ENCODE peak calls at places on chromosomes 1 and 21, in five cellular contexts. M is bronchial epithelial cell; U is breast epithelium; E is naive thymus-derived CD4-positive, alpha-beta T cell; G is fibroblast of lung. S is an unnamed sample.

GRCh38 chr1:6246497-6247295 is 2.7 kb downstream of the HES3 start:
- DNase-seq in G (peak), E (peak), M (peak), U (peak), S (peak)

GRCh38 chr1:220797553-220797952 is 10.8 kb downstream of the MTARC1 start:
- DNase-seq in M (peak), U (no peak), G (no peak), E (no peak), S (no peak)

GRCh38 chr1:19400189-19400588 is 85.2 kb downstream of the CAPZB start:
- DNase-seq in M (no peak), E (no peak), U (no peak), G (no peak), S (peak)

GRCh38 chr1:214584805-214585766 is 17.9 kb upstream of the CENPF start:
- DNase-seq in E (no peak), U (no peak), G (peak), M (peak), S (peak)

GRCh38 chr1:246582301-246583055 is 16.2 kb downstream of the CNST start:
- DNase-seq in U (no peak), G (no peak), M (no peak), E (no peak), S (no peak)

GRCh38 chr1:111193712-111194480 is 6.5 kb downstream of the DENND2D start:
- DNase-seq in E (no peak), U (no peak), M (peak), G (no peak), S (peak)

GRCh38 chr1:198155253-198155652 is 1.5 kb upstream of the NEK7 start:
- DNase-seq in E (no peak), M (peak), G (peak), U (no peak), S (peak)

GRCh38 chr1:46790702-46791101 is 8.1 kb upstream of the CYP4B1 start:
- DNase-seq in E (no peak), G (no peak), M (no peak), U (no peak), S (no peak)

GRCh38 chr1:2466834-2467554 is 9.1 kb upstream of the PLCH2 start:
- DNase-seq in M (no peak), G (no peak), E (peak), U (no peak), S (no peak)

GRCh38 chr1:206472886-206473285 is 2.6 kb downstream of the IKBKE start:
- DNase-seq in G (no peak), E (no peak), U (no peak), M (no peak), S (no peak)

GRCh38 chr1:206471993-206472392 is 1.7 kb downstream of the IKBKE start:
- DNase-seq in G (no peak), E (no peak), U (no peak), M (no peak), S (no peak)

GRCh38 chr1:206470692-206471414 is 577 bp downstream of the IKBKE start:
- DNase-seq in E (peak), G (peak), M (peak), U (no peak), S (peak)

GRCh38 chr1:206471415-206471801 is 1.1 kb downstream of the IKBKE start:
- DNase-seq in U (no peak), M (no peak), E (no peak), G (no peak), S (no peak)

GRCh38 chr1:206472454-206472853 is 2.2 kb downstream of the IKBKE start:
- DNase-seq in E (no peak), G (peak), U (no peak), M (peak), S (peak)
- H3K4me3 ChIP-seq in E (peak), G (no peak), U (no peak), M (no peak), S (no peak)

DNA sequence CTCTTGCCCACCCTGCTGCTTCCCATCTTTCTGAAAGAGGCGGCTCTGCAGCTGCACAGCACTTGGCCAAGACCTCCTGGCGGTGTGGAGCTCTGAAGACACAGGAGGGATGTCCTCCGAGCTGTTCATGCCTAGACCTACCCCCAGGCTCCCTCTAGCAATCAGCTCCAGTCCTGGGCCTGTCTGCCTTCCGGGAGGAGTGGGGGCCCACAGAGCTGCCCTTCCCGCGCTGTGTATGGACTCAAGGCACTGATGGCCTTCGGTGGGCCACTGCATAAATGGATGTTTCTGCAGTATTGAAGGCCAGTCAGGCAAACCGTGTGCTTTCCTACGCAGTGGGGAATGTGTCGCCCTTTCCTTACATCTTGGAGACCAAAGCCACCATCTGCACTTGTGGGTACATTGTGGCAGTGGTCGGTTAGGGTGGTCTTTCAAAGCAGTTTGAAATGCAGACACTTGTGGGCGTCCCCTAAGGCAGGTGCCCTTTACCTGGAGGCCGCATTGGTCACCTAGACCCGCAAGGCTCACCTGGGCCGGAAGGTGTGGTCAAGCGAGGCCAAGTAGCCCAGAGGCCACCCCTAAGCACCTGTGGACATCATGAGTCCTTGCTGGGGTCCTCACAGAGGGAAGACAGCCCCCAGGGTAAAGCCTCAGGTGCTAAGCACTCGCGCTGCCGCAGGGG is 912 bp upstream of the PKNOX1 start:
- DNase-seq in E (no peak), M (no peak), G (no peak), U (peak), S (no peak)
- H3K4me3 ChIP-seq in E (peak), M (peak), G (peak), U (peak), S (peak)

GRCh38 chr1:178371999-178372398 is 124.8 kb downstream of the CLEC20A start:
- DNase-seq in M (no peak), E (no peak), U (no peak), G (peak), S (no peak)
- H3K4me3 ChIP-seq in M (no peak), E (no peak), U (peak), G (peak), S (peak)

GRCh38 chr21:45076245-45076661 is 1.9 kb downstream of the ADARB1 start:
- DNase-seq in M (no peak), U (no peak), G (no peak), E (no peak), S (peak)
- H3K4me3 ChIP-seq in M (no peak), U (peak), G (peak), E (peak), S (peak)

GRCh38 chr1:35576061-35576765 is 3.1 kb downstream of the TFAP2E start:
- DNase-seq in U (no peak), E (no peak), M (no peak), G (no peak), S (peak)
- H3K4me3 ChIP-seq in U (peak), E (no peak), M (no peak), G (no peak), S (no peak)

DNA sequence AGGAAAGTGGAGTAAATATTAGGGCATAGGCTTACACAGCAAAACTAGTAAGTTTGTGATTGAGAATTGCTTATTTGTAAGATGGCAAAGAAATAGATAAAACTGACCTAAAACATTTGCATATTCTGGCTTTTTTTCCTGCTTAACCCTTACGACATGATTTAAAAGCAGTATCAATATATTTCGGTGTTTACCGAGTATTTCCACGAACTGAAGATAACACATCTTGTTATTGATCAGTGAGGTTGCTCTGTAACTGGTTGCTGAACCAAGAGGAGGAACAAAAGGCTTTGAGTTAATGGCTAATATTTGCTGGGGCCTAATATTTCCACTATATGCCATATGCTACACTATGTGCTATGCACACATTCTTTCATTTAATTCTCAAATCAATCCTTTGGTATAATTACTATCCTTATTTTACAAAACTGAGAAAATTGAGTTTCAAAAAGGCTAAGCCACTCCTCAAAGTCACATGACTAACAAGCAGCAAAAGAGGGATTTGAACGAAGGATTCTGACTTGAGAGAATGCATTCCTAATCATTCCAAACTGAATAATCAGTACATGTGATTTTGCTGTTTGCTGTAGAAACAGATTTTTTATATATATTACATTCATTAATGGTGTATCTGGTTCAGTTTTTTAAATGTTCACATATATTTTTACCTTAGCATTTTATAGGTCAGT is 346.0 kb downstream of the USP25 start:
- DNase-seq in U (no peak), M (no peak), E (no peak), G (no peak), S (no peak)
- H3K4me3 ChIP-seq in U (peak), M (no peak), E (no peak), G (no peak), S (no peak)